ENCODE peak calls at places on chromosome 1, in seven cellular contexts. T, N, C, S, Z, A and Q are unnamed samples.

GRCh38 chr1:56961426-56961825 is 4.4 kb downstream of the C8B start:
- DNase-seq in T (no peak), N (no peak), C (no peak), S (no peak), Z (no peak), A (no peak), Q (no peak)

GRCh38 chr1:243784506-243784905 is 65.5 kb downstream of the AKT3 start:
- DNase-seq in T (no peak), N (no peak), C (peak; percentile 25), S (no peak), Z (no peak), A (no peak), Q (no peak)

GRCh38 chr1:100188617-100189016 is 10.6 kb upstream of the LRRC39 start:
- DNase-seq in T (peak; percentile 97), N (peak; percentile 26), C (no peak), S (no peak), Z (no peak), A (no peak), Q (peak; percentile 90)

GRCh38 chr1:203177471-203178039 is 1.9 kb upstream of the MYBPH start:
- DNase-seq in T (no peak), N (peak; percentile 21), C (no peak), S (no peak), Z (no peak), A (no peak), Q (no peak)

GRCh38 chr1:208461680-208462079 is 217.5 kb upstream of the PLXNA2 start:
- DNase-seq in T (no peak), N (no peak), C (no peak), S (no peak), Z (peak; percentile 8), A (no peak), Q (peak; percentile 33)

GRCh38 chr1:25157846-25158245 is 74.5 kb downstream of the SYF2 start:
- DNase-seq in T (no peak), N (no peak), C (no peak), S (no peak), Z (no peak), A (no peak), Q (no peak)

GRCh38 chr1:117664314-117664713 is 58.5 kb downstream of the TENT5C start:
- DNase-seq in T (no peak), N (peak; percentile 75), C (no peak), S (no peak), Z (no peak), A (no peak), Q (no peak)

GRCh38 chr1:240030236-240030635 is 61.4 kb upstream of the FMN2 start:
- DNase-seq in T (no peak), N (no peak), C (no peak), S (no peak), Z (no peak), A (no peak), Q (no peak)

GRCh38 chr1:240823357-240823756 is 211.4 kb upstream of the GREM2 start:
- DNase-seq in T (no peak), N (no peak), C (no peak), S (no peak), Z (no peak), A (no peak), Q (no peak)

GRCh38 chr1:161172776-161173376 is 4.4 kb downstream of the B4GALT3 start:
- DNase-seq in T (no peak), N (no peak), C (no peak), S (no peak), Z (no peak), A (no peak), Q (no peak)

GRCh38 chr1:41486892-41487728 is 2.6 kb upstream of the EDN2 start:
- DNase-seq in T (no peak), N (no peak), C (peak; percentile 25), S (no peak), Z (no peak), A (no peak), Q (no peak)

GRCh38 chr1:5389101-5389885 is 602.9 kb downstream of the NPHP4 start:
- DNase-seq in T (no peak), N (no peak), C (no peak), S (no peak), Z (no peak), A (no peak), Q (no peak)